ENCODE peak calls at places on chromosomes 6 and 20, in eight cellular contexts. O, M, V, R, X, F, H and L are unnamed samples.

GRCh38 chr20:17403496-17403895 is 127.7 kb downstream of the BFSP1 start:
- DNase-seq in O (no peak), M (no peak), V (no peak), R (no peak), X (no peak), F (no peak), H (no peak), L (no peak)

GRCh38 chr6:138572200-138572875 is 73.0 kb upstream of the NHSL1 start:
- DNase-seq in O (peak), M (peak), V (peak), R (peak), X (peak), F (peak), H (peak), L (peak)

GRCh38 chr6:114659513-114659912 is 316.7 kb upstream of the HS3ST5 start:
- DNase-seq in O (no peak), M (no peak), V (no peak), R (no peak), X (no peak), F (no peak), H (no peak), L (no peak)

GRCh38 chr6:69827491-69827890 is 30.7 kb upstream of the LMBRD1 start:
- DNase-seq in O (peak), M (no peak), V (no peak), R (peak), X (no peak), F (peak), H (no peak), L (no peak)

GRCh38 chr20:13294522-13294921 is 73.4 kb downstream of the ISM1 start:
- DNase-seq in O (no peak), M (no peak), V (no peak), R (no peak), X (no peak), F (no peak), H (no peak), L (no peak)

GRCh38 chr20:20546402-20546801 is 166.0 kb downstream of the RALGAPA2 start:
- DNase-seq in O (no peak), M (no peak), V (no peak), R (no peak), X (no peak), F (no peak), H (no peak), L (no peak)

GRCh38 chr6:19536838-19537237 is 300.3 kb upstream of the ID4 start:
- DNase-seq in O (no peak), M (no peak), V (peak), R (no peak), X (no peak), F (no peak), H (no peak), L (no peak)

GRCh38 chr20:25507385-25508082 is 77.8 kb downstream of the NINL start:
- DNase-seq in O (no peak), M (no peak), V (no peak), R (no peak), X (no peak), F (no peak), H (no peak), L (no peak)

DNA sequence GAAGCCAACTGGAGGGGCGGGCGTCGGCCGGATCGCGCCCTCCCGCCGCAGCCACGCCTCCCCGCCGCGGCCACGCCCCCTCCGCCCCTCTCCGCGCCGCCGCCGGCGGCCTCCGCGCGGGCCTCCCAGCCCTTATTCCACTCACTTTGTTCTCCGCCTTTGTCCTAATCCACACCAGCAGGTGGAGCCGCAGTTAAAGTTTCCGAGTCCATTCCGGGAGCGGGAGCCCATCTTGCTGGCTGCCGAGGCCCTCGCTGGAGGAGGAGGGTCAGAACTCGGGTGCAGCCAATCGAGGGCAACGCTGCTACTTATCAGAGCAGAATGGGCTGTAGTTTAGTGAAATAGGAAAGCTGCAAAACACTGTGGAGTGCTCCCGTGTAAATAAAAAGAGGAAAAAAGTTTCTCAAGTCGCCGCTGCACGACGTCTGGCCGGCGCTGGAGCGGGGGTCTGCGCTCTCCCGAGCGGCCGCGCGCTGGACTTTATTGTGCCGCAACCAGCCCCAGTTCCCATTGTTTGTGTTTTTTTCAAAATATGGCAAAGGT is at the start of gene ASF1A:
- DNase-seq in O (peak), M (peak), V (peak), R (peak), X (peak), F (peak), H (peak), L (peak)
- TF ChIP-seq CTCF in O (peak), M (peak), V (peak), R (peak), X (peak), F (peak), H (peak), L (peak)

GRCh38 chr6:136526937-136527336 is 23.3 kb downstream of the MAP7 start:
- DNase-seq in O (no peak), M (no peak), V (no peak), R (no peak), X (no peak), F (no peak), H (no peak), L (no peak)
- TF ChIP-seq CTCF in O (no peak), M (no peak), V (no peak), R (no peak), X (no peak), F (no peak), H (no peak), L (no peak)

DNA sequence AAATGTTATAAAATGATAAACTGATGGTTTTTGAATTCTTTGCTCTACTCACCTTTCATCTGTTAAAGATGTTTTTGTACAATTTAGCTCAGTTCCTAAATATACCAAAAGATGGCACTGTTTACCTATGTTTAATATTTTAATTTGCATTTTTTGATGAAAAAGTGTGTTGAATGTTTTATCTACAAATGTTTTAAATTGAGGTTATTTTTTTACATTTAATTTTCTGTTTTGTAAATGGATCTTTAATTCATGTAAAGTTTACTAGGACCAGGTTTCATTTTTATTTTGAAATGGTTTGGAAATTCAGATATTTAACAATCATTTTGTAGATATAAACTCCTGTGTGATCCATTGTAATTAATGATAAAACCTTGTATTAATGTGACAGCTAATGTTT is 30.0 kb downstream of the CDKAL1 start:
- DNase-seq in O (peak), M (peak), V (no peak), R (peak), X (peak), F (peak), H (no peak), L (no peak)
- TF ChIP-seq CTCF in O (peak), M (peak), V (peak), R (peak), X (peak), F (peak), H (peak), L (peak)

GRCh38 chr6:29014729-29015608 is 9.9 kb upstream of the ZNF311 start:
- DNase-seq in O (no peak), M (no peak), V (no peak), R (peak), X (no peak), F (peak), H (no peak), L (no peak)
- TF ChIP-seq CTCF in O (no peak), M (peak), V (no peak), R (no peak), X (no peak), F (peak), H (no peak), L (peak)